ENCODE peak calls at places on chromosomes 2 and 18, in nine cellular contexts. One of them, this sample, is unnamed.

GRCh38 chr2:54894467-54894866 is 155.8 kb downstream of the RTN4 start:
- DNase-seq in B cell: no peak
- DNase-seq in ovary: no peak
- DNase-seq in sigmoid colon: no peak
- DNase-seq in AG09309: no peak
- DNase-seq in endothelial cell: no peak
- DNase-seq in heart right ventricle: no peak
- DNase-seq in osteocyte: no peak
- DNase-seq in CD8-positive, alpha-beta T cell: no peak
- DNase-seq in this sample: no peak

GRCh38 chr2:111918383-111918806 is 20.0 kb downstream of the MERTK start:
- DNase-seq in B cell: no peak
- DNase-seq in sigmoid colon: no peak
- DNase-seq in AG09309: peak; percentile 68
- DNase-seq in ovary: no peak
- DNase-seq in CD8-positive, alpha-beta T cell: no peak
- DNase-seq in endothelial cell: no peak
- DNase-seq in heart right ventricle: no peak
- DNase-seq in osteocyte: no peak
- DNase-seq in this sample: no peak

GRCh38 chr2:187150667-187151066 is 297.4 kb downstream of the CALCRL start:
- DNase-seq in CD8-positive, alpha-beta T cell: no peak
- DNase-seq in ovary: no peak
- DNase-seq in B cell: no peak
- DNase-seq in heart right ventricle: no peak
- DNase-seq in osteocyte: no peak
- DNase-seq in sigmoid colon: no peak
- DNase-seq in endothelial cell: no peak
- DNase-seq in AG09309: no peak
- DNase-seq in this sample: no peak

GRCh38 chr2:179592167-179592936 is 269.1 kb downstream of the ZNF385B start:
- DNase-seq in AG09309: no peak
- DNase-seq in heart right ventricle: no peak
- DNase-seq in CD8-positive, alpha-beta T cell: no peak
- DNase-seq in osteocyte: no peak
- DNase-seq in B cell: no peak
- DNase-seq in endothelial cell: no peak
- DNase-seq in sigmoid colon: no peak
- DNase-seq in ovary: no peak
- DNase-seq in this sample: no peak

GRCh38 chr18:22241806-22242440 is 72.5 kb downstream of the GATA6 start:
- DNase-seq in heart right ventricle: no peak
- DNase-seq in endothelial cell: no peak
- DNase-seq in sigmoid colon: no peak
- DNase-seq in B cell: no peak
- DNase-seq in osteocyte: no peak
- DNase-seq in AG09309: no peak
- DNase-seq in ovary: no peak
- DNase-seq in CD8-positive, alpha-beta T cell: no peak
- DNase-seq in this sample: no peak

GRCh38 chr2:100640329-100641114 is 77.7 kb downstream of the PDCL3 start:
- DNase-seq in sigmoid colon: no peak
- DNase-seq in CD8-positive, alpha-beta T cell: no peak
- DNase-seq in ovary: no peak
- DNase-seq in endothelial cell: no peak
- DNase-seq in osteocyte: peak; percentile 66
- DNase-seq in AG09309: peak; percentile 16
- DNase-seq in B cell: no peak
- DNase-seq in heart right ventricle: no peak
- DNase-seq in this sample: no peak

GRCh38 chr2:83587309-83587708 is 871.8 kb downstream of the SUCLG1 start:
- DNase-seq in heart right ventricle: no peak
- DNase-seq in sigmoid colon: no peak
- DNase-seq in ovary: no peak
- DNase-seq in endothelial cell: no peak
- DNase-seq in AG09309: no peak
- DNase-seq in B cell: no peak
- DNase-seq in CD8-positive, alpha-beta T cell: no peak
- DNase-seq in osteocyte: no peak
- DNase-seq in this sample: no peak

GRCh38 chr2:3823748-3824147 is 120.4 kb downstream of the DCDC2C start:
- DNase-seq in B cell: no peak
- DNase-seq in ovary: no peak
- DNase-seq in CD8-positive, alpha-beta T cell: no peak
- DNase-seq in sigmoid colon: no peak
- DNase-seq in osteocyte: no peak
- DNase-seq in AG09309: no peak
- DNase-seq in endothelial cell: no peak
- DNase-seq in heart right ventricle: no peak
- DNase-seq in this sample: no peak

GRCh38 chr18:13553449-13553848 is 172.9 kb downstream of the FAM210A start:
- DNase-seq in endothelial cell: no peak
- DNase-seq in heart right ventricle: no peak
- DNase-seq in AG09309: no peak
- DNase-seq in B cell: no peak
- DNase-seq in CD8-positive, alpha-beta T cell: no peak
- DNase-seq in sigmoid colon: no peak
- DNase-seq in ovary: no peak
- DNase-seq in osteocyte: peak; percentile 17
- DNase-seq in this sample: no peak

GRCh38 chr2:70498054-70498453 is 55.6 kb downstream of the TGFA start:
- DNase-seq in ovary: no peak
- DNase-seq in sigmoid colon: no peak
- DNase-seq in heart right ventricle: no peak
- DNase-seq in endothelial cell: no peak
- DNase-seq in B cell: no peak
- DNase-seq in CD8-positive, alpha-beta T cell: no peak
- DNase-seq in AG09309: no peak
- DNase-seq in osteocyte: no peak
- DNase-seq in this sample: no peak

GRCh38 chr2:69717902-69718301 is 24.0 kb upstream of the ANXA4 start:
- DNase-seq in ovary: no peak
- DNase-seq in sigmoid colon: no peak
- DNase-seq in AG09309: no peak
- DNase-seq in B cell: no peak
- DNase-seq in osteocyte: no peak
- DNase-seq in heart right ventricle: no peak
- DNase-seq in endothelial cell: no peak
- DNase-seq in CD8-positive, alpha-beta T cell: no peak
- DNase-seq in this sample: no peak

DNA sequence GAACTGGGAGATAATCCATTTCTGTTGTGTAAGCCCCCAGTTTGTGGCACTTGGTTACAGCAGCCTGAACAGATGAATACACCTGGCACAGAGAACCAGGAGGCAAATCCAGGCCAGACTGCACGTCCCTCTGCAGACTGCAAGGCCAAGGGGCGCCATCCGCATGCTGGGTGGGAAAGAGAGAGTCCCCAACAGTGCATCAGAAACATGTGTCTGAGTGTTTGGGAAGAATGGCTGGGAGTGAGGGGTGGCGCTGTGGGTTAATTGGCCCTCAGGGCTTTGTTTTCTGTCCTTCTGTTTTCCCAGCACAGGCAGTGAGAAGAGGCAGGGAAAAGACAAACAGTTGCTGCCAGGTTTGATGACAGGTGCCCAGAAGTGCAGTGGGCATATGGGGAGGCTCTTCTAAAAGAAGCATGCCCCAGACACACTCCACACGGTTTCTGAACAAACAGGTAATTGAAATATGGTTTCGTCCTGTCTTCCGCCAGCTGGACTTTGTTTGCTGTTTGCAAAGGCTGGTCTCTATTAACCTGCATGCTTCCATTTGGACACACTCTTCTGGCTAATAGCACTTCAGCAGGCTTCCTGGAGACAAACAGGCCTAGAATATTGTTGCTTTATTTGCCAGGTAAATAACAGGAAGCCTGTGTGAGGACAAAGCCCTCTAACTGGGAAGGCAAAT is 43.4 kb upstream of the SEC11C start:
- DNase-seq in heart right ventricle: no peak
- DNase-seq in sigmoid colon: no peak
- DNase-seq in osteocyte: no peak
- DNase-seq in endothelial cell: no peak
- DNase-seq in AG09309: no peak
- DNase-seq in CD8-positive, alpha-beta T cell: no peak
- DNase-seq in ovary: no peak
- DNase-seq in B cell: no peak
- DNase-seq in this sample: no peak
- TF ChIP-seq CTCF in heart right ventricle: no peak
- TF ChIP-seq CTCF in sigmoid colon: no peak
- TF ChIP-seq CTCF in osteocyte: no peak
- TF ChIP-seq CTCF in endothelial cell: no peak
- TF ChIP-seq CTCF in AG09309: no peak
- TF ChIP-seq CTCF in CD8-positive, alpha-beta T cell: no peak
- TF ChIP-seq CTCF in ovary: no peak
- TF ChIP-seq CTCF in B cell: no peak
- TF ChIP-seq CTCF in this sample: no peak

DNA sequence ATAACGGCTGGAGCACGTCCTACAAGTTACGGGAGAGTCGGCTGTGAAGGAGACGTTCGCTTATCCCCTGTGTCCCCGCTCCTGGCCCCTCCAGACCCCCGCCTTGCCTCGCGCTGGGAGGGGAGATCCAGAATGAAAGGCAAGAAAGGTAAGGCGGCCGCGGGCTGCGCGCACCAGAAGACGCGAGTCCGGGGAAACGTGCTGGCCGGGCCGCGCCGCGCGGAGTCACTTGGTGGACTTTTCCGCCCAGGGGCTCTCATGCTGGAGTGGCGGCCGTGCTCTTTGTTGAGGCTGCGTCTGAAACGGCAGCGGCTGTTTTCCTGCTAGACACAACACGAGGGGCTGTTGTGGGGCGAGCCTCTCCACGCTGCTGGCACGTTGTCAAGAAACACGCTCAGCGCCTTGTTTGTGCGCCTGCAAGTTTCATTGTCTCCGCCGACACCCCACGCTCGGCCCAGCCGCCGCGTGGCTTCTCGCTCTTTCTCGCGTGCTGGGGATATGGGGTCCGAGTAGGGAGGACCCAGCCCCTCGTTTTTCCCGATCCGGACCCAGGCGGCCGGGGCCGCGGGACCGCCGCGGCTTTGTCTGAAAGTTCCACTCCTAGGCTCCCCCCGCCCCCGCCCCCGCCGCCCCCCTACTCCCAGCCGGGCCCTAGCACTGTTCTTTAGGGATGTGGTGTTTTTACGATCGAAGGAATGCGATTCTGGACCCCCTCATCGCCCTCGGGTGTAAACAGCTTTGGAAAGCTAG is 561 bp downstream of the TGIF1 start:
- DNase-seq in CD8-positive, alpha-beta T cell: peak; percentile 65
- DNase-seq in B cell: peak; percentile 80
- DNase-seq in heart right ventricle: peak; percentile 76
- DNase-seq in osteocyte: no peak
- DNase-seq in ovary: peak; percentile 84
- DNase-seq in AG09309: no peak
- DNase-seq in endothelial cell: peak; percentile 56
- DNase-seq in sigmoid colon: peak; percentile 92
- DNase-seq in this sample: peak; percentile 58
- TF ChIP-seq CTCF in CD8-positive, alpha-beta T cell: no peak
- TF ChIP-seq CTCF in B cell: no peak
- TF ChIP-seq CTCF in heart right ventricle: no peak
- TF ChIP-seq CTCF in osteocyte: no peak
- TF ChIP-seq CTCF in ovary: no peak
- TF ChIP-seq CTCF in AG09309: no peak
- TF ChIP-seq CTCF in endothelial cell: no peak
- TF ChIP-seq CTCF in sigmoid colon: no peak
- TF ChIP-seq CTCF in this sample: no peak

GRCh38 chr2:96245609-96246390 is 20.0 kb downstream of the TMEM127 start:
- DNase-seq in ovary: no peak
- DNase-seq in endothelial cell: no peak
- DNase-seq in CD8-positive, alpha-beta T cell: no peak
- DNase-seq in osteocyte: no peak
- DNase-seq in sigmoid colon: peak; percentile 65
- DNase-seq in heart right ventricle: no peak
- DNase-seq in AG09309: no peak
- DNase-seq in B cell: peak; percentile 43
- DNase-seq in this sample: peak; percentile 94
- TF ChIP-seq CTCF in ovary: no peak
- TF ChIP-seq CTCF in endothelial cell: no peak
- TF ChIP-seq CTCF in CD8-positive, alpha-beta T cell: no peak
- TF ChIP-seq CTCF in osteocyte: no peak
- TF ChIP-seq CTCF in sigmoid colon: no peak
- TF ChIP-seq CTCF in heart right ventricle: no peak
- TF ChIP-seq CTCF in AG09309: no peak
- TF ChIP-seq CTCF in B cell: no peak
- TF ChIP-seq CTCF in this sample: no peak

DNA sequence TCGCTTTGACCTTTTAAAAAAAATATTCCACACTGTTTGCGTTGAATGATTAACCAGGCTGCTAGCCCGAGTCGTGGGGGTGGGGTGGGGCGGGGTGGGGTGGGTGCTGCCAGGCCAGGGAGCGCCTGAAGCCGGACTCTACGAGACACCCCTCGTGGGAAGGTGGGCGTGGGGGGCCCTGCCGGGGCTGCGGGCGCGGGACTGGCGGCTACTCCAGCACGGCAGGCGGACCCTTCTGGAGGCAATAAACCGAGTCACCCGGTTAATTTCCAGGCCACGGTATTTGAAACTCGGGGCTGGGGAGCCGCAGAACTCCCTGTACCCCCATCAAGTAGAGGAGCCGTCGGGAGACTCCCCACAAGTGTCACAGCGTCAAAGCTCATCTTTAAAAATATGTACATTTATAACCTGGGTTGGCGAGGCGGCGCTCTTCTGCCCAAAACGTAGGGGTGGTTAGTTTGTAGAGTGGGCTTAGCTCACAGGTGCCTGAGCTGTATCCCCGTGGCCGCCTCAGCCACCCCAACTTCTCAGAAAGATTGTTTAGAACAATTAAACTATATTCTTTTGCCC is 1.2 kb downstream of the B3GNT2 start:
- DNase-seq in AG09309: no peak
- DNase-seq in B cell: peak; percentile 63
- DNase-seq in heart right ventricle: no peak
- DNase-seq in ovary: no peak
- DNase-seq in sigmoid colon: no peak
- DNase-seq in CD8-positive, alpha-beta T cell: peak; percentile 35
- DNase-seq in endothelial cell: peak; percentile 29
- DNase-seq in osteocyte: no peak
- DNase-seq in this sample: no peak
- TF ChIP-seq CTCF in AG09309: peak; percentile 8
- TF ChIP-seq CTCF in B cell: no peak
- TF ChIP-seq CTCF in heart right ventricle: no peak
- TF ChIP-seq CTCF in ovary: no peak
- TF ChIP-seq CTCF in sigmoid colon: no peak
- TF ChIP-seq CTCF in CD8-positive, alpha-beta T cell: peak; percentile 34
- TF ChIP-seq CTCF in endothelial cell: no peak
- TF ChIP-seq CTCF in osteocyte: peak; percentile 16
- TF ChIP-seq CTCF in this sample: no peak

This sample was measured in CD14-positive monocyte.